ENCODE peak calls at places on chromosomes 12 and 14, in seven cellular contexts. F is left lung; M is right atrium auricular region; P is coronary artery; Z is testis; K is endothelial cell; T is CD8-positive, alpha-beta T cell. I is an unnamed sample.

GRCh38 chr14:102530828-102531478 is 21.4 kb upstream of the ANKRD9 start:
- DNase-seq in F (no peak), M (no peak), P (no peak), Z (no peak), K (no peak), T (no peak), I (no peak)

GRCh38 chr14:54170301-54170700 is 213.7 kb upstream of the BMP4 start:
- DNase-seq in F (no peak), M (no peak), P (no peak), Z (no peak), K (no peak), T (no peak), I (no peak)

GRCh38 chr14:100871234-100872186 is 32.0 kb downstream of the RTL1 start:
- DNase-seq in F (peak), M (no peak), P (no peak), Z (no peak), K (no peak), T (no peak), I (no peak)

GRCh38 chr14:104881369-104881979 is 16.4 kb downstream of the CEP170B start:
- DNase-seq in F (peak), M (no peak), P (no peak), Z (no peak), K (peak), T (no peak), I (no peak)

GRCh38 chr12:117036046-117036445 is 63.2 kb downstream of the TESC start:
- DNase-seq in F (peak), M (no peak), P (no peak), Z (no peak), K (no peak), T (no peak), I (no peak)

GRCh38 chr12:44101470-44101869 is 265.6 kb downstream of the TMEM117 start:
- DNase-seq in F (no peak), M (no peak), P (no peak), Z (no peak), K (no peak), T (no peak), I (no peak)

GRCh38 chr12:88453323-88453722 is 126.9 kb downstream of the KITLG start:
- DNase-seq in F (no peak), M (no peak), P (no peak), Z (no peak), K (no peak), T (no peak), I (no peak)

GRCh38 chr14:104870368-104871144 is 5.5 kb downstream of the CEP170B start:
- DNase-seq in F (peak), M (no peak), P (no peak), Z (no peak), K (peak), T (peak), I (no peak)

GRCh38 chr12:107560906-107561285 is 124.7 kb upstream of the PWP1 start:
- DNase-seq in F (no peak), M (no peak), P (no peak), Z (no peak), K (no peak), T (no peak), I (no peak)

DNA sequence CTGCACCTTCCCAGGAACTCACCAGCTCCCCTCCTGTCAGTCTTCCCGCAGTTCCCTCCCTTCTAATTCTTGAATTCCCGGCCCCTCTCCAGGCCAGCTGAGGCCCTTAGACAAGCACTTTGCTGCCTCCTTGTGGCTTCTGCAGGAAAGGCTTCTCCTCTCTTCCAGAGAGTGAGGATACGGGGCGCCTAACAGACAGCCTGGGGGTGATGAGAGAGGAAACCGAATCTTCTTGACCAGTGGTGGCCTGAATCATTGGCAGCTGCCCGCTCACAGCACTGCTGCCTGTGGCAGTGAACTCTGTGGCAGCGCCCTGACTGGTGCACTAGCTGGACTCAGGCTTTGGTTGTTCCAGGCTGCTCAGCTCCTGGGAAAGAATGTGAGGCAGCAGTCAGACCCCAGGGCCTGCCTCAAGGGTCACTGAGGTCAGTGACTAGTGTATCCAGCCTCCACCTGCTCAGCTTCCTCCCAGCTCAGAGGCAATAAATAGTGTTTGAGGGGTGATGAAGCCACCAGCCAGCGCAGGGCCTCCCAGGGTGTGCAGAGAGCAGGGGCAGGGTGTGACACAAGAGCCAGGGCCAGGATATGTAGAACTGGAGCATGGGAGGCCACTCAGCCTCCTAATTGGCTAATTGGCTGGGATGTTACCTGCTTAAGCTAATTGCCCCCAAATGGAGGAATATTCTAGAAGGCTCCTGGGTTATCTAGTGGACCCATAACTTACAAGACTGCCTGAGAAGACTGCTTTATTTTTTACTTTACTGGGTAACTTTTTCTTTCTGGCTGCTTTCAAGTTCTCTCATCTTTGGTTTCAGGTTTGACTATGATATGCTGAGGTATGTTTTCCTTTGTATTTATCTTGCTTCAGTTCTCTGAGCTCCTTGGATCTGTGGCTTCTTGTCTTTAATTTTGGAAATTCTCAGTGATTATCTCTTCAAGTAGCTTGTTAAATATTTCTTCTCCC is 12.9 kb upstream of the MCRS1 start:
- DNase-seq in F (no peak), M (peak), P (no peak), Z (peak), K (peak), T (peak), I (peak)
- TF ChIP-seq CTCF in F (peak), M (peak), P (peak), Z (peak), K (peak), T (peak), I (peak)

GRCh38 chr14:106013879-106014376 is 487.5 kb downstream of the TMEM121 start:
- DNase-seq in F (no peak), M (no peak), P (no peak), Z (no peak), K (no peak), T (no peak), I (no peak)
- TF ChIP-seq CTCF in F (no peak), M (no peak), P (no peak), Z (no peak), K (no peak), T (no peak), I (no peak)

DNA sequence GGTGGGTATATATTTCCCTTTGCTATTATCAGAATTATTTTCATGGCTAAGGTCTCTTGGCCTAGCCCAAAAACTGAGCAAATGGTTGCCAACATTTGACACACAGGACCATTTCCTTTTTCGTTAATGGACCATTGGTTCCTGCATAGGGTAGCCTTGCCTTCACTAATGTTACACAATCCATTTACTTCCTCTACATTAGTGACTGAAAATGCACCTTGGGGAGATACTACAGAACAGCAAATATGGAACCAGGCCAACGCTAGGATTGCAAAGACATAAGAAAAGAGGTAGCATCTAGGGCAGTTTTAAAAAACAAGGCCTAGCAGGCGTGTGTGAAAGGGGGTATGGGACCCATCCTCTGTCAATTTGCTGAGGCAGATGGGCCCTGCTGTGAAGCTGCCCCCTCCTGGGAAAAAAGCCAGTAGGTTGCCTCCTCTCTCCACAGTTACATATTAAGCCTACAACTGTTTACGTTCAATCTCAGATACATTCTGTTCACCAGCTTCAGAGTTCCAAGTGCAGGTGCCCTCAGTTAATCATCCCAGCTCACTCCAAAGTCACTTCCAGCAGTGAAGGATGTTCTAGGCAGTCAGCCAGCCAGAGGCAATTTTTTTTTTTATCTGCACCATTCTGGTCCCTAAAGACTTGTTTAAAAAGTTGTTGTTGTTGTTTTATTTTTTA is 15.0 kb downstream of the AQP6 start:
- DNase-seq in F (no peak), M (no peak), P (no peak), Z (no peak), K (no peak), T (no peak), I (no peak)
- TF ChIP-seq CTCF in F (no peak), M (no peak), P (no peak), Z (no peak), K (no peak), T (no peak), I (no peak)

DNA sequence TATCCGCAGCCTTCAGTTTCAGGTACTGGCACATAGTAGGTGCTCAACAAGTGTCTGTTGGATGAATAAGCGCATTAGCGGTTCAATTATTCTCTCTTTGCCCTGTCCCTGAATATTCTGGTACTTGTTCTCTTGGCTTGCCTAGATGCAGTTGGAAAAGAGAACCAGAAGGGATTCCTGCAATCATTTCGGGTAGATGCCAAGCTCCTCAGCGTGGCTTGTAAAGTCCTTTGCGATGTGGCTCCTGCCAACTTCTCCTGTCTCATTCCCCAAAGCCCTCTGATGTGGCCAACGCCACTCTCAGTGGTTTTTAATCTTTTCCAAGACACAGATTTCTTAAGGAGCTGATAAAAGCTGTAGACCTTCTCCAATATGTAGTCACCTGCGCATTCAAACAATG is 230.3 kb downstream of the SUDS3 start:
- DNase-seq in F (no peak), M (no peak), P (no peak), Z (no peak), K (no peak), T (no peak), I (no peak)
- TF ChIP-seq CTCF in F (no peak), M (no peak), P (no peak), Z (no peak), K (no peak), T (no peak), I (no peak)

GRCh38 chr12:131388164-131388795 is 322.6 kb upstream of the SFSWAP start:
- DNase-seq in F (no peak), M (no peak), P (no peak), Z (peak), K (no peak), T (no peak), I (no peak)
- TF ChIP-seq CTCF in F (no peak), M (no peak), P (no peak), Z (no peak), K (no peak), T (no peak), I (no peak)

DNA sequence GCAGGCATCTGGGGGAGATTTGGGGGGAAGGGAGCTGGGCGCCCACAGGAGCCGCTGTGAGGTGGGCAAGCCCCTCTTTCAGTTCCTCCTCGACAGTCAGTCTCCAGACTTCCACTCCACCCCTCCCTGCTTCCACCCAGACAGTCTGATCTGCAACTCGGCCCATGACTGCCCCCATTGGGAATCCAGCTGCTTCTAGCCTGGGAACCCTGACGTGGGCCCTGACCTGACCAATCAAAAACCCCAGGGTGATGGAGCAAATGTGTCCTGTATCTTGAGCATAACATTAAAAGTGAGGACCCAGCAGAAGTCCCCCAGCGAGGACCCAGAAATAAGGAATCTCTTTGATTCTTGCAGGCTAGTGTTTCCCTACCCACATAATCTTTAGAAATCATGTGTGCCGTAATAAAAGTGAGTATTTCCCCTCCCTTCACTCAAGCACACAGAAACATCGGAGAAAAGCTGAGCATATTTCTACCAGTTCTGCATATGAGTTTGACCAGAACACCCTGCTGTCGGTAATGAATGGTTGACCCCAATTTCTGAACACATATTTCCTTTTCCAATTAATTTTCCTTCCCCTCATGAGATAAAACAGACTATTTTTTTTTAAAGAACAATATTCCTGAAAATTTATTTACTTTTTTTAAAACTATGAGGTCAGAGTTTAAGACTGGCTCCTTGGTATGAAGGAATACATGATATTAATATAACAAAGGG is 6.4 kb downstream of the SSH1 start:
- DNase-seq in F (no peak), M (peak), P (no peak), Z (no peak), K (no peak), T (no peak), I (peak)
- TF ChIP-seq CTCF in F (no peak), M (no peak), P (no peak), Z (no peak), K (no peak), T (no peak), I (peak)

GRCh38 chr14:25677111-25677510 is 627.2 kb upstream of the STXBP6 start:
- DNase-seq in F (no peak), M (no peak), P (no peak), Z (no peak), K (no peak), T (no peak), I (no peak)

DNA sequence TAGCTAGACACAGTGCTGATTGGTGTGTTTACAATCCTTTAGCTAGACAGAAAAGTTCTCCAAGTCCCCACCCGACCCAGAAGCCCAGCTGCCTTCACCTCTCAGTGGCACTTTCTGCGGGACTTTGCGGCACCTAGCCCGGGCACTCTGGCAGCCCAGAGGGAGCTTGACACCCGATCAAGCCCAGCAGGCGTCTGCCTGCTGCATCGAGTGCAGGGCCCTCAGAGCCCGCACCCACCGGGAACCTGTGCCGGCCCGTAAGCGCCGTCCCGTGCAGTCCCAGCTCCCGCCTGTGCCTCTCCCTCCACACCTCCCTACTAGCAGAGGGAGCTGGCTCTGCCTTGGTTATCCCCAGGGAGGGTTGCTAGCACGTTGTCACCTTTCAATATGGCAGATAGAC is 631.0 kb upstream of the STXBP6 start:
- DNase-seq in F (peak), M (no peak), P (no peak), Z (no peak), K (no peak), T (no peak), I (no peak)
- TF ChIP-seq CTCF in F (no peak), M (no peak), P (no peak), Z (no peak), K (no peak), T (no peak), I (no peak)

GRCh38 chr12:102849722-102850447 is 67.2 kb downstream of the PAH start:
- DNase-seq in F (no peak), M (no peak), P (no peak), Z (no peak), K (no peak), T (no peak), I (no peak)

GRCh38 chr12:102847131-102847530 is 69.9 kb downstream of the PAH start:
- DNase-seq in F (no peak), M (no peak), P (no peak), Z (no peak), K (no peak), T (no peak), I (no peak)

GRCh38 chr12:102851246-102851645 is 65.8 kb downstream of the PAH start:
- DNase-seq in F (no peak), M (no peak), P (no peak), Z (no peak), K (no peak), T (no peak), I (no peak)

GRCh38 chr12:102848832-102849231 is 68.2 kb downstream of the PAH start:
- DNase-seq in F (no peak), M (no peak), P (no peak), Z (no peak), K (no peak), T (no peak), I (no peak)
- TF ChIP-seq CTCF in F (no peak), M (no peak), P (no peak), Z (no peak), K (no peak), T (no peak), I (no peak)

GRCh38 chr12:110615171-110615570 is 1.2 kb downstream of the TCTN1 start:
- DNase-seq in F (no peak), M (no peak), P (no peak), Z (no peak), K (no peak), T (no peak), I (peak)

GRCh38 chr12:110616471-110617115 is 2.7 kb downstream of the TCTN1 start:
- DNase-seq in F (no peak), M (no peak), P (no peak), Z (no peak), K (no peak), T (no peak), I (no peak)

GRCh38 chr12:110619534-110619953 is 5.6 kb downstream of the TCTN1 start:
- DNase-seq in F (no peak), M (no peak), P (no peak), Z (no peak), K (no peak), T (no peak), I (peak)

DNA sequence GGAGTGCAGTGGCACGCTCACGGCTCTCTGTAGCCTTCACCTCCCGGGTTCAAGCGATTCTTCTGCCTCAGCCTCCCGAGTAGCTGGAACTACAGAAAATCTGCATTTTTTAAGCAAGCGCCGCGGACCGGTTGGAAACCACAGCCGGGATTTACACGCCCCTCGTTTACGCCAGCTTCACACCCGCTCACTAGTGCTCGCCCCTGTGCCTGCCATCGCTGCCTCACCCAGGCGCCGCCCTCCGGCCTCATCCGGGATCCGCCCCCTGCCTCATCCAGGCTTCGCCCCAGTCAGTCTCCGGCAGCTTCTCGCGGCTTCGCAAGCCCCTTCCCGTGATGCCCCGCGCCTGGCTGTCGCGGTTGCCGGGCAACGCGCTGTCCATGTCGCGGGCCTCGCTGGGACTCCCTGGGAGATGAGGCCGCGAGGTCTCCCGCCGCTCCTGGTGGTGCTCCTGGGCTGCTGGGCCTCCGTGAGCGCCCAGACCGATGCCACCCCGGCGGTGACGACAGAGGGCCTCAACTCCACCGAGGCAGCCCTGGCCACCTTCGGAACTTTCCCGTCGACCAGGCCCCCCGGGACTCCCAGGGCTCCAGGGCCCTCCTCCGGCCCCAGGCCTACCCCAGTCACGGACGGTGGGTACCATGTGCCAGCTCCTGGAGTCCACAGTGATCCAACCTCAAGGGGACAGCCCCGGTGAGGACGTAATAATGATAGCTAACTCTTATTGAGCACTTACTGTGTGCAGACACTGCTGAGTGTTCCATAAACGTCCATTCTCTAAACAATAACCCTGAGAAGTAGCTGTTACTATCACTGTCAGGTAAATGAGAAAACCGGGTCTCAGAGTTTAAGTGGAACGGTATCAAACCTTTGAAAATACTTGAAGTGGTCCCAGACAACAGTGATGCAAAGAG is at the start of gene TCTN1:
- DNase-seq in F (peak), M (peak), P (peak), Z (peak), K (peak), T (peak), I (peak)
- TF ChIP-seq CTCF in F (no peak), M (no peak), P (no peak), Z (no peak), K (no peak), T (no peak), I (no peak)

I was measured in GM13977.